ENCODE peak calls at places on chromosomes 5 and 9, in six cellular contexts. S is A549; C is CD8-positive, alpha-beta T cell; Q is H9; F is AG04449; D is CD4-positive, alpha-beta T cell. H is an unnamed sample.

GRCh38 chr5:146027746-146028145 is 77.6 kb downstream of the PLAC8L1 start:
- DNase-seq in S (peak), C (no peak), Q (no peak), F (no peak), D (no peak), H (no peak)

GRCh38 chr5:149367249-149367971 is 9.6 kb downstream of the PCYOX1L start:
- DNase-seq in S (peak), C (peak), Q (peak), F (no peak), D (peak), H (peak)

GRCh38 chr5:72268753-72269410 is 51.2 kb downstream of the MRPS27 start:
- DNase-seq in S (no peak), C (peak), Q (peak), F (no peak), D (peak), H (peak)

GRCh38 chr9:34988218-34989055 is 1.1 kb upstream of the DNAJB5 start:
- DNase-seq in S (no peak), C (peak), Q (peak), F (no peak), D (peak), H (peak)

GRCh38 chr5:127580731-127581130 is 63.3 kb downstream of the PRRC1 start:
- DNase-seq in S (no peak), C (no peak), Q (no peak), F (no peak), D (no peak), H (no peak)

GRCh38 chr9:99377790-99378775 is 156.0 kb downstream of the SEC61B start:
- DNase-seq in S (no peak), C (no peak), Q (no peak), F (peak), D (no peak), H (no peak)

GRCh38 chr5:177494356-177495195 is 2.8 kb downstream of the PDLIM7 start:
- DNase-seq in S (peak), C (no peak), Q (peak), F (no peak), D (no peak), H (peak)

GRCh38 chr5:54586336-54586735 is 68.8 kb downstream of the SNX18 start:
- DNase-seq in S (no peak), C (no peak), Q (no peak), F (no peak), D (no peak), H (no peak)

GRCh38 chr5:149550267-149550582 is 1.0 kb downstream of the CSNK1A1 start:
- DNase-seq in S (no peak), C (no peak), Q (no peak), F (no peak), D (no peak), H (no peak)

GRCh38 chr5:178230879-178231735 is 1.5 kb downstream of the PHYKPL start:
- DNase-seq in S (no peak), C (no peak), Q (no peak), F (no peak), D (no peak), H (no peak)

GRCh38 chr9:124010303-124010664 is 1.3 kb upstream of the LHX2 start:
- DNase-seq in S (no peak), C (no peak), Q (no peak), F (no peak), D (no peak), H (no peak)

GRCh38 chr5:113166710-113167366 is 190.2 kb downstream of the DCP2 start:
- DNase-seq in S (peak), C (no peak), Q (no peak), F (peak), D (no peak), H (no peak)

GRCh38 chr9:134324359-134325095 is 1.7 kb upstream of the RXRA start:
- DNase-seq in S (no peak), C (no peak), Q (no peak), F (no peak), D (no peak), H (no peak)

GRCh38 chr5:80516826-80517225 is 28.9 kb downstream of the FAM151B start:
- DNase-seq in S (peak), C (no peak), Q (no peak), F (peak), D (no peak), H (no peak)

GRCh38 chr9:107269681-107270080 is 13.4 kb upstream of the RAD23B start:
- DNase-seq in S (no peak), C (no peak), Q (no peak), F (no peak), D (no peak), H (no peak)

GRCh38 chr9:127140842-127141675 is 18.6 kb upstream of the ANGPTL2 start:
- DNase-seq in S (no peak), C (no peak), Q (peak), F (no peak), D (no peak), H (no peak)

GRCh38 chr9:74498616-74499095 is 1.5 kb downstream of the RORB start:
- DNase-seq in S (no peak), C (no peak), Q (peak), F (no peak), D (no peak), H (peak)

GRCh38 chr9:129910628-129911567 is 75.6 kb downstream of the USP20 start:
- DNase-seq in S (peak), C (no peak), Q (no peak), F (peak), D (no peak), H (no peak)

GRCh38 chr5:150590979-150591411 is 49.5 kb upstream of the SYNPO start:
- DNase-seq in S (no peak), C (no peak), Q (no peak), F (no peak), D (no peak), H (peak)

GRCh38 chr9:101264727-101265126 is 120.1 kb downstream of the BAAT start:
- DNase-seq in S (no peak), C (no peak), Q (no peak), F (no peak), D (no peak), H (no peak)

GRCh38 chr9:109471994-109472393 is 26.1 kb downstream of the PTPN3 start:
- DNase-seq in S (no peak), C (no peak), Q (no peak), F (no peak), D (no peak), H (no peak)

GRCh38 chr5:149632311-149633251 is 51.3 kb downstream of the ARHGEF37 start:
- DNase-seq in S (no peak), C (no peak), Q (no peak), F (no peak), D (no peak), H (peak)

GRCh38 chr9:23824241-23825142 is 1.5 kb downstream of the ELAVL2 start:
- DNase-seq in S (no peak), C (no peak), Q (peak), F (no peak), D (no peak), H (peak)

GRCh38 chr5:126938461-126938860 is 91.9 kb downstream of the MARCHF3 start:
- DNase-seq in S (no peak), C (no peak), Q (no peak), F (peak), D (no peak), H (no peak)

GRCh38 chr5:76861616-76862015 is 11.8 kb downstream of the S100Z start:
- DNase-seq in S (no peak), C (no peak), Q (no peak), F (no peak), D (no peak), H (no peak)

GRCh38 chr5:149719666-149720065 is 10.4 kb upstream of the PPARGC1B start:
- DNase-seq in S (no peak), C (no peak), Q (no peak), F (no peak), D (no peak), H (no peak)

GRCh38 chr5:109759304-109759703 is 69.6 kb downstream of the MAN2A1 start:
- DNase-seq in S (no peak), C (no peak), Q (no peak), F (no peak), D (no peak), H (no peak)

GRCh38 chr9:133991964-133992779 is at the start of gene VAV2:
- DNase-seq in S (peak), C (no peak), Q (peak), F (no peak), D (no peak), H (peak)

GRCh38 chr5:6721442-6721841 is 8.2 kb downstream of the TENT4A start:
- DNase-seq in S (no peak), C (no peak), Q (no peak), F (no peak), D (no peak), H (no peak)

GRCh38 chr5:83518676-83519075 is 47.1 kb downstream of the VCAN start:
- DNase-seq in S (no peak), C (no peak), Q (no peak), F (no peak), D (no peak), H (no peak)

GRCh38 chr5:67032921-67033664 is 163.5 kb downstream of the CD180 start:
- DNase-seq in S (no peak), C (no peak), Q (no peak), F (no peak), D (no peak), H (no peak)

GRCh38 chr5:69261034-69261433 is 26.3 kb downstream of the CDK7 start:
- DNase-seq in S (no peak), C (no peak), Q (no peak), F (no peak), D (no peak), H (no peak)

GRCh38 chr5:69252437-69252836 is 17.8 kb downstream of the CDK7 start:
- DNase-seq in S (no peak), C (no peak), Q (no peak), F (no peak), D (no peak), H (no peak)

DNA sequence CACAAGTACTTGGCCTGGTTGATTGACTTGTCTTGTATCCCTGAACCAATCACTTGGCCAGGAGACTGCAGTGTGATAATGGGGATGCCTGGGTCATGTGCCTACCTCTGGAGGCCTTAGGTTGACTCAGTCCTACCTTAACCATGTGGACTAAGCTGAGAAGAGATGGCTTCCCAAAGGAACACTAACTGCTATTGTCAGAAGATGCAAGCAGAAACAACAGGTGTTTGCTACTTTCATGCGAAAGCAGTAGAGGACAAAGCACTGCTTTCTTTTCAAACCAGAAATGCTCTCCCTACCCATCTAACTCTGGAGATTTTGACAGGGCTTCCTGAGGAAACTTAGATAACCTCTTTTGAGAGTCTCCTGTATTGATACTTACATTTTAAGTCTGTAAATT is 22.9 kb downstream of the CDK7 start:
- DNase-seq in S (no peak), C (no peak), Q (no peak), F (no peak), D (no peak), H (no peak)
- TF ChIP-seq CTCF in S (no peak), C (no peak), Q (no peak), F (no peak), D (no peak), H (no peak)

GRCh38 chr5:94808497-94808896 is 190.0 kb downstream of the SLF1 start:
- DNase-seq in S (no peak), C (no peak), Q (no peak), F (no peak), D (no peak), H (no peak)

GRCh38 chr5:94810281-94810680 is 191.8 kb downstream of the SLF1 start:
- DNase-seq in S (no peak), C (no peak), Q (no peak), F (no peak), D (no peak), H (no peak)

GRCh38 chr5:94807985-94808384 is 189.5 kb downstream of the SLF1 start:
- DNase-seq in S (no peak), C (no peak), Q (no peak), F (no peak), D (no peak), H (no peak)

GRCh38 chr5:94811341-94811740 is 192.9 kb downstream of the SLF1 start:
- DNase-seq in S (no peak), C (no peak), Q (no peak), F (no peak), D (no peak), H (no peak)

DNA sequence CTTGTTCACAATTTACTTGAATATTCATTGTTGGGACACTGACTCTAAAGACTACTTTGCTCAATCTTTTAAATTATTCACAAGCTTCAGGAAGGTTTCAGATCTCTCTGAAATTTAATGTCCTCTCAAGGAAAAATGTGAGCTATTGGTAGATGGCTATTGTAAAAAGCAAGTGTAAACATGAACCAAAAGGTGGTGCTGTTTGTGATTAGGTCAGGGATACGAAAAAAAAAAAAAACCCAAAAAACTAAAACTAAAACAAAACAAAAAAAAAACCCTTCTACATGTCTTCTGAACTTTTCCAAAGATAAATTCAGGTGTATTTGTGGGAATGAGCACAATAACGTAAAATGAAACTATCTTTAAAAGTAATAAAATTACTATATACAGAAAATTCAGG is 193.8 kb downstream of the SLF1 start:
- DNase-seq in S (no peak), C (no peak), Q (no peak), F (no peak), D (no peak), H (no peak)
- TF ChIP-seq CTCF in S (peak), C (no peak), Q (peak), F (no peak), D (no peak), H (no peak)

GRCh38 chr5:38401145-38401544 is 142.8 kb downstream of the EGFLAM start:
- DNase-seq in S (no peak), C (no peak), Q (no peak), F (no peak), D (no peak), H (no peak)
- TF ChIP-seq CTCF in S (no peak), C (no peak), Q (no peak), F (no peak), D (no peak), H (no peak)

GRCh38 chr5:14006823-14007510 is 62.5 kb upstream of the DNAH5 start:
- DNase-seq in S (no peak), C (no peak), Q (no peak), F (no peak), D (no peak), H (no peak)
- TF ChIP-seq CTCF in S (no peak), C (no peak), Q (no peak), F (no peak), D (no peak), H (no peak)

DNA sequence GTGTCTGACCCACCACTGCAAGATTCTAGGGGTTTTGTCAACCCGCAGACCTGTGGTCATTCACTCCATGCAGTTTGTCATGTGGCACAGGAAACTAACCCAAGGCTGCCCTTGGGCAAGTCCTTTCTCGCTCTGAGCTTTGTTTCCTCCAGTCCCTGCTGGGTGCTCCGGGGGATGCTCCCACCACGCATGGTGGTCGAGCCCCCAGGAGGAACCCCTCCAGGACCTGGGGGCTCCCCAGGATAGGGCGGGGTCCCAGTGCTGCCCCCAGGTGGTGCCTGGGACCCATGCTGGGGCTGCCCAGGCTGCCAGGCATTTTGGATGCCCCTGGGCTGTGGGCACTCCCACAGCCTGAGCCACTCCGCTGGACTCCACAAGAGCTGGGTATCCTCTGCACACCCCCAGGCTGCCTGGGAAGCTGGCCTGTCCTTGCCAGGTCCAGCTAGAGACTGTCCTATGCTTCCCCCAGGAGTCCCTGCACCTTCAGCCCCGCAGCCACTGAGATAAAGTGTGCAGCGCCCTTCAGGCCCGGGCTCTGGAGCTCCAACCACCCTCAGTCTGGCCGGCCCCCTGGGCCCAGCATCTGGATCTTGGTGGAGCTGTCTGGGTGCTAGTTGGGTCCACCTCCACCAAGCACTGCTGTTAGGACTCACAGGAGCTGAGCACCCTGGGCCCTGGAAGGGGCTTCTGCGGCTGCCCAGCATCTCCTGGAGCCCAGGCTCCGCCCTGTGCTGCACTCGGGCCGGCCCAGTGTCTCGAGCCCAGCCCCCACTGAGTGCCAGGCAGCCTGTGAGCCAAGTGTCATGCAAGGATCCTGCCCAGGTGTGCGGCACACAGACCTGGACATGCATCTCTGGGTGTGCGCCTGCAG is 104.3 kb downstream of the PHF2 start:
- DNase-seq in S (no peak), C (no peak), Q (peak), F (no peak), D (no peak), H (no peak)
- TF ChIP-seq CTCF in S (no peak), C (no peak), Q (peak), F (no peak), D (no peak), H (peak)

GRCh38 chr5:59058977-59059687 is 476.3 kb downstream of the RAB3C start:
- DNase-seq in S (no peak), C (no peak), Q (no peak), F (no peak), D (no peak), H (no peak)

GRCh38 chr5:59064256-59064655 is 481.4 kb downstream of the RAB3C start:
- DNase-seq in S (no peak), C (no peak), Q (no peak), F (no peak), D (no peak), H (no peak)

GRCh38 chr5:59058237-59058636 is 475.4 kb downstream of the RAB3C start:
- DNase-seq in S (no peak), C (no peak), Q (no peak), F (no peak), D (no peak), H (no peak)

GRCh38 chr5:59062986-59063683 is 480.3 kb downstream of the RAB3C start:
- DNase-seq in S (peak), C (no peak), Q (no peak), F (no peak), D (no peak), H (no peak)

DNA sequence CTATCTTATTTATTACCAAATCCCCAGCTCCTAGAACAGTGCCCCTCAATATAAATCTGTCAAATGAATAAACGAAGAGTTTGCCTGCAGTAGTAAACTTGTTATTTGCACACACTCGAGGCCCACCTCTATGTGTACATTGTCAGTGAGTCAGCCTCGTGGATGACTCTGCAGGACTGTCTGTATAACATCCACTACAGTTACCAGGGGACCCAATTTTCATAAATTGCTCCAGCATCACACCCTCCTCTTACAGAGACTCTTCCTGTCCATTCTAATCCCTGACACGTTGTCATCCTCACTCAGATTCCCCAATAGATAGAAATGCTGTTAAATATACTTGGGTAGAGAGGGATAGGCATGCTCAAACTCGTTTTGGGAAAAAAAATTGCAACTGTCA is 478.5 kb downstream of the RAB3C start:
- DNase-seq in S (peak), C (no peak), Q (no peak), F (no peak), D (no peak), H (no peak)
- TF ChIP-seq CTCF in S (no peak), C (no peak), Q (no peak), F (no peak), D (no peak), H (no peak)

GRCh38 chr9:116857321-116857720 is 170.2 kb downstream of the TRIM32 start:
- DNase-seq in S (no peak), C (no peak), Q (no peak), F (no peak), D (no peak), H (no peak)

GRCh38 chr9:116859763-116860162 is 172.7 kb downstream of the TRIM32 start:
- DNase-seq in S (no peak), C (no peak), Q (no peak), F (no peak), D (no peak), H (no peak)

GRCh38 chr9:116855881-116856662 is 169.0 kb downstream of the TRIM32 start:
- DNase-seq in S (no peak), C (no peak), Q (no peak), F (no peak), D (no peak), H (no peak)

GRCh38 chr9:116861321-116861720 is 174.2 kb downstream of the TRIM32 start:
- DNase-seq in S (no peak), C (no peak), Q (no peak), F (no peak), D (no peak), H (no peak)

DNA sequence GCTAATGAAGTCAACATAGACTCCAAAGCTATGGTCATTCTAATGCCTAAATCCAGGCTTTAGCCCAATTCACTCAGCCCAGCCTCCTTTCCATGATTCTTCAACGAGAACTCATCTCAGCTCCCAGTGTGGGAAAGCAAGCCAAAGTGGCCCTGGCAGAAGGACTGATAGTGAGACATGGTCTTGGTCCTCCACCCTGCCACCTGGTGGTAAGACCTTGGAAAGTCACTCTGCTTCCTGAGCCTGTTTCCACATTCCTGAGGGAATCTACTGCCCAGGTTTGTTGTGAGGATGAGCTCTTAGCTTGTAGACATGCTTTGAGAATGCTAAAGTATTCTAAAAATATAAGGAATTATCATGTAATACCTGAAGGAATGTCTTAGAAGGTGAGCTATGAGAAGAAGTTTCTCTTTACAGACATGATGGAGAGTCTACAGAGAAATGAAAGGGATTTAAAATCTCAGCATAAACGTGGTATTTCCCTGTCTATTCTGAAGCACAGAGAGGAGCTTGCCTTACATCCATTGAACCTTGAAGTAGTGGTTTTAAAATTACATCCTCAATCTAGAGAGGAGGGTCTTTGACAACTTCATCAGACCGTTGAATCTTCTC is 173.5 kb downstream of the TRIM32 start:
- DNase-seq in S (peak), C (no peak), Q (peak), F (peak), D (no peak), H (peak)
- TF ChIP-seq CTCF in S (peak), C (peak), Q (peak), F (peak), D (peak), H (peak)